ENCODE peak calls at places on chromosomes 16 and 17, in six cellular contexts. One of them, this sample, is unnamed.

GRCh38 chr16:25126820-25127232 is 15.3 kb downstream of the LCMT1 start:
- DNase-seq in foreskin fibroblast: peak
- DNase-seq in SHP77: peak
- DNase-seq in activated CD8-positive, alpha-beta memory T cell treated with anti-CD3 and anti-CD28 coated beads, Interleukin-2, amount 50 U/mL, for 48 hours: peak
- DNase-seq in activated naive CD4-positive, alpha-beta T cell treated with anti-CD3 and anti-CD28 coated beads for 36 hours: peak
- DNase-seq in activated T-cell treated with anti-CD3 and anti-CD28 coated beads, Interleukin-2, amount 50 U/mL, for 72 hours: peak
- DNase-seq in this sample: peak

GRCh38 chr16:88686062-88686438 is 257 bp downstream of the SNAI3 start:
- DNase-seq in foreskin fibroblast: no peak
- DNase-seq in SHP77: no peak
- DNase-seq in activated CD8-positive, alpha-beta memory T cell treated with anti-CD3 and anti-CD28 coated beads, Interleukin-2, amount 50 U/mL, for 48 hours: peak
- DNase-seq in activated naive CD4-positive, alpha-beta T cell treated with anti-CD3 and anti-CD28 coated beads for 36 hours: peak
- DNase-seq in activated T-cell treated with anti-CD3 and anti-CD28 coated beads, Interleukin-2, amount 50 U/mL, for 72 hours: peak
- DNase-seq in this sample: peak

GRCh38 chr17:44775838-44776621 is 17.2 kb downstream of the ADAM11 start:
- DNase-seq in foreskin fibroblast: no peak
- DNase-seq in SHP77: no peak
- DNase-seq in activated CD8-positive, alpha-beta memory T cell treated with anti-CD3 and anti-CD28 coated beads, Interleukin-2, amount 50 U/mL, for 48 hours: no peak
- DNase-seq in activated naive CD4-positive, alpha-beta T cell treated with anti-CD3 and anti-CD28 coated beads for 36 hours: no peak
- DNase-seq in activated T-cell treated with anti-CD3 and anti-CD28 coated beads, Interleukin-2, amount 50 U/mL, for 72 hours: peak
- DNase-seq in this sample: no peak

GRCh38 chr17:7632492-7632894 is 2.6 kb downstream of the SHBG start:
- DNase-seq in foreskin fibroblast: peak
- DNase-seq in SHP77: peak
- DNase-seq in activated CD8-positive, alpha-beta memory T cell treated with anti-CD3 and anti-CD28 coated beads, Interleukin-2, amount 50 U/mL, for 48 hours: no peak
- DNase-seq in activated naive CD4-positive, alpha-beta T cell treated with anti-CD3 and anti-CD28 coated beads for 36 hours: peak
- DNase-seq in activated T-cell treated with anti-CD3 and anti-CD28 coated beads, Interleukin-2, amount 50 U/mL, for 72 hours: peak
- DNase-seq in this sample: peak

GRCh38 chr17:7328840-7329359 is at the start of gene NEURL4:
- DNase-seq in foreskin fibroblast: no peak
- DNase-seq in SHP77: no peak
- DNase-seq in activated CD8-positive, alpha-beta memory T cell treated with anti-CD3 and anti-CD28 coated beads, Interleukin-2, amount 50 U/mL, for 48 hours: no peak
- DNase-seq in activated naive CD4-positive, alpha-beta T cell treated with anti-CD3 and anti-CD28 coated beads for 36 hours: peak
- DNase-seq in activated T-cell treated with anti-CD3 and anti-CD28 coated beads, Interleukin-2, amount 50 U/mL, for 72 hours: no peak
- DNase-seq in this sample: no peak

GRCh38 chr17:4236456-4236855 is 27.3 kb downstream of the ANKFY1 start:
- DNase-seq in foreskin fibroblast: no peak
- DNase-seq in SHP77: no peak
- DNase-seq in activated CD8-positive, alpha-beta memory T cell treated with anti-CD3 and anti-CD28 coated beads, Interleukin-2, amount 50 U/mL, for 48 hours: no peak
- DNase-seq in activated naive CD4-positive, alpha-beta T cell treated with anti-CD3 and anti-CD28 coated beads for 36 hours: no peak
- DNase-seq in activated T-cell treated with anti-CD3 and anti-CD28 coated beads, Interleukin-2, amount 50 U/mL, for 72 hours: no peak
- DNase-seq in this sample: no peak

GRCh38 chr17:47301161-47301560 is 22.6 kb upstream of the EFCAB13 start:
- DNase-seq in foreskin fibroblast: no peak
- DNase-seq in SHP77: no peak
- DNase-seq in activated CD8-positive, alpha-beta memory T cell treated with anti-CD3 and anti-CD28 coated beads, Interleukin-2, amount 50 U/mL, for 48 hours: peak
- DNase-seq in activated naive CD4-positive, alpha-beta T cell treated with anti-CD3 and anti-CD28 coated beads for 36 hours: no peak
- DNase-seq in activated T-cell treated with anti-CD3 and anti-CD28 coated beads, Interleukin-2, amount 50 U/mL, for 72 hours: peak
- DNase-seq in this sample: no peak

GRCh38 chr17:40194821-40195220 is 17.6 kb downstream of the RAPGEFL1 start:
- DNase-seq in foreskin fibroblast: no peak
- DNase-seq in SHP77: no peak
- DNase-seq in activated CD8-positive, alpha-beta memory T cell treated with anti-CD3 and anti-CD28 coated beads, Interleukin-2, amount 50 U/mL, for 48 hours: no peak
- DNase-seq in activated naive CD4-positive, alpha-beta T cell treated with anti-CD3 and anti-CD28 coated beads for 36 hours: no peak
- DNase-seq in activated T-cell treated with anti-CD3 and anti-CD28 coated beads, Interleukin-2, amount 50 U/mL, for 72 hours: no peak
- DNase-seq in this sample: no peak

GRCh38 chr16:85418978-85419491 is 194.1 kb upstream of the GSE1 start:
- DNase-seq in foreskin fibroblast: no peak
- DNase-seq in SHP77: no peak
- DNase-seq in activated CD8-positive, alpha-beta memory T cell treated with anti-CD3 and anti-CD28 coated beads, Interleukin-2, amount 50 U/mL, for 48 hours: no peak
- DNase-seq in activated naive CD4-positive, alpha-beta T cell treated with anti-CD3 and anti-CD28 coated beads for 36 hours: peak
- DNase-seq in activated T-cell treated with anti-CD3 and anti-CD28 coated beads, Interleukin-2, amount 50 U/mL, for 72 hours: no peak
- DNase-seq in this sample: no peak

GRCh38 chr16:71367243-71367976 is 8.9 kb downstream of the CALB2 start:
- DNase-seq in foreskin fibroblast: peak
- DNase-seq in SHP77: peak
- DNase-seq in activated CD8-positive, alpha-beta memory T cell treated with anti-CD3 and anti-CD28 coated beads, Interleukin-2, amount 50 U/mL, for 48 hours: peak
- DNase-seq in activated naive CD4-positive, alpha-beta T cell treated with anti-CD3 and anti-CD28 coated beads for 36 hours: peak
- DNase-seq in activated T-cell treated with anti-CD3 and anti-CD28 coated beads, Interleukin-2, amount 50 U/mL, for 72 hours: peak
- DNase-seq in this sample: peak

GRCh38 chr17:62693616-62694415 is 66.3 kb downstream of the MRC2 start:
- DNase-seq in foreskin fibroblast: no peak
- DNase-seq in SHP77: no peak
- DNase-seq in activated CD8-positive, alpha-beta memory T cell treated with anti-CD3 and anti-CD28 coated beads, Interleukin-2, amount 50 U/mL, for 48 hours: no peak
- DNase-seq in activated naive CD4-positive, alpha-beta T cell treated with anti-CD3 and anti-CD28 coated beads for 36 hours: no peak
- DNase-seq in activated T-cell treated with anti-CD3 and anti-CD28 coated beads, Interleukin-2, amount 50 U/mL, for 72 hours: no peak
- DNase-seq in this sample: no peak

GRCh38 chr16:3999479-3999868 is 116.8 kb downstream of the ADCY9 start:
- DNase-seq in foreskin fibroblast: peak
- DNase-seq in SHP77: no peak
- DNase-seq in activated CD8-positive, alpha-beta memory T cell treated with anti-CD3 and anti-CD28 coated beads, Interleukin-2, amount 50 U/mL, for 48 hours: no peak
- DNase-seq in activated naive CD4-positive, alpha-beta T cell treated with anti-CD3 and anti-CD28 coated beads for 36 hours: no peak
- DNase-seq in activated T-cell treated with anti-CD3 and anti-CD28 coated beads, Interleukin-2, amount 50 U/mL, for 72 hours: no peak
- DNase-seq in this sample: peak

GRCh38 chr17:38425744-38426143 is 2.5 kb upstream of the ARHGAP23 start:
- DNase-seq in foreskin fibroblast: no peak
- DNase-seq in SHP77: no peak
- DNase-seq in activated CD8-positive, alpha-beta memory T cell treated with anti-CD3 and anti-CD28 coated beads, Interleukin-2, amount 50 U/mL, for 48 hours: no peak
- DNase-seq in activated naive CD4-positive, alpha-beta T cell treated with anti-CD3 and anti-CD28 coated beads for 36 hours: no peak
- DNase-seq in activated T-cell treated with anti-CD3 and anti-CD28 coated beads, Interleukin-2, amount 50 U/mL, for 72 hours: no peak
- DNase-seq in this sample: no peak

GRCh38 chr17:28357901-28358197 is 522 bp upstream of the POLDIP2 start:
- DNase-seq in foreskin fibroblast: no peak
- DNase-seq in SHP77: no peak
- DNase-seq in activated CD8-positive, alpha-beta memory T cell treated with anti-CD3 and anti-CD28 coated beads, Interleukin-2, amount 50 U/mL, for 48 hours: no peak
- DNase-seq in activated naive CD4-positive, alpha-beta T cell treated with anti-CD3 and anti-CD28 coated beads for 36 hours: no peak
- DNase-seq in activated T-cell treated with anti-CD3 and anti-CD28 coated beads, Interleukin-2, amount 50 U/mL, for 72 hours: no peak
- DNase-seq in this sample: no peak

GRCh38 chr17:52156576-52156975 is 1.9 kb downstream of the CA10 start:
- DNase-seq in foreskin fibroblast: no peak
- DNase-seq in SHP77: no peak
- DNase-seq in activated CD8-positive, alpha-beta memory T cell treated with anti-CD3 and anti-CD28 coated beads, Interleukin-2, amount 50 U/mL, for 48 hours: no peak
- DNase-seq in activated naive CD4-positive, alpha-beta T cell treated with anti-CD3 and anti-CD28 coated beads for 36 hours: no peak
- DNase-seq in activated T-cell treated with anti-CD3 and anti-CD28 coated beads, Interleukin-2, amount 50 U/mL, for 72 hours: no peak
- DNase-seq in this sample: no peak

GRCh38 chr17:3845361-3845753 is 689 bp downstream of the NCBP3 start:
- DNase-seq in foreskin fibroblast: no peak
- DNase-seq in SHP77: peak
- DNase-seq in activated CD8-positive, alpha-beta memory T cell treated with anti-CD3 and anti-CD28 coated beads, Interleukin-2, amount 50 U/mL, for 48 hours: peak
- DNase-seq in activated naive CD4-positive, alpha-beta T cell treated with anti-CD3 and anti-CD28 coated beads for 36 hours: peak
- DNase-seq in activated T-cell treated with anti-CD3 and anti-CD28 coated beads, Interleukin-2, amount 50 U/mL, for 72 hours: peak
- DNase-seq in this sample: peak

GRCh38 chr16:13866073-13866472 is 53.9 kb upstream of the ERCC4 start:
- DNase-seq in foreskin fibroblast: peak
- DNase-seq in SHP77: peak
- DNase-seq in activated CD8-positive, alpha-beta memory T cell treated with anti-CD3 and anti-CD28 coated beads, Interleukin-2, amount 50 U/mL, for 48 hours: peak
- DNase-seq in activated naive CD4-positive, alpha-beta T cell treated with anti-CD3 and anti-CD28 coated beads for 36 hours: peak
- DNase-seq in activated T-cell treated with anti-CD3 and anti-CD28 coated beads, Interleukin-2, amount 50 U/mL, for 72 hours: peak
- DNase-seq in this sample: peak

GRCh38 chr17:34409352-34409751 is 46.3 kb upstream of the CCL1 start:
- DNase-seq in foreskin fibroblast: no peak
- DNase-seq in SHP77: no peak
- DNase-seq in activated CD8-positive, alpha-beta memory T cell treated with anti-CD3 and anti-CD28 coated beads, Interleukin-2, amount 50 U/mL, for 48 hours: peak
- DNase-seq in activated naive CD4-positive, alpha-beta T cell treated with anti-CD3 and anti-CD28 coated beads for 36 hours: no peak
- DNase-seq in activated T-cell treated with anti-CD3 and anti-CD28 coated beads, Interleukin-2, amount 50 U/mL, for 72 hours: no peak
- DNase-seq in this sample: no peak

GRCh38 chr17:81488276-81488860 is 24.2 kb downstream of the ACTG1 start:
- DNase-seq in foreskin fibroblast: no peak
- DNase-seq in SHP77: no peak
- DNase-seq in activated CD8-positive, alpha-beta memory T cell treated with anti-CD3 and anti-CD28 coated beads, Interleukin-2, amount 50 U/mL, for 48 hours: no peak
- DNase-seq in activated naive CD4-positive, alpha-beta T cell treated with anti-CD3 and anti-CD28 coated beads for 36 hours: peak
- DNase-seq in activated T-cell treated with anti-CD3 and anti-CD28 coated beads, Interleukin-2, amount 50 U/mL, for 72 hours: no peak
- DNase-seq in this sample: no peak

GRCh38 chr17:2059837-2060658 is 5.1 kb downstream of the HIC1 start:
- DNase-seq in foreskin fibroblast: no peak
- DNase-seq in SHP77: no peak
- DNase-seq in activated CD8-positive, alpha-beta memory T cell treated with anti-CD3 and anti-CD28 coated beads, Interleukin-2, amount 50 U/mL, for 48 hours: no peak
- DNase-seq in activated naive CD4-positive, alpha-beta T cell treated with anti-CD3 and anti-CD28 coated beads for 36 hours: no peak
- DNase-seq in activated T-cell treated with anti-CD3 and anti-CD28 coated beads, Interleukin-2, amount 50 U/mL, for 72 hours: no peak
- DNase-seq in this sample: no peak

GRCh38 chr17:82623707-82624106 is 24.5 kb downstream of the WDR45B start:
- DNase-seq in foreskin fibroblast: no peak
- DNase-seq in SHP77: no peak
- DNase-seq in activated CD8-positive, alpha-beta memory T cell treated with anti-CD3 and anti-CD28 coated beads, Interleukin-2, amount 50 U/mL, for 48 hours: no peak
- DNase-seq in activated naive CD4-positive, alpha-beta T cell treated with anti-CD3 and anti-CD28 coated beads for 36 hours: no peak
- DNase-seq in activated T-cell treated with anti-CD3 and anti-CD28 coated beads, Interleukin-2, amount 50 U/mL, for 72 hours: no peak
- DNase-seq in this sample: no peak

GRCh38 chr17:49545007-49545660 is 30.5 kb upstream of the NXPH3 start:
- DNase-seq in foreskin fibroblast: no peak
- DNase-seq in SHP77: no peak
- DNase-seq in activated CD8-positive, alpha-beta memory T cell treated with anti-CD3 and anti-CD28 coated beads, Interleukin-2, amount 50 U/mL, for 48 hours: no peak
- DNase-seq in activated naive CD4-positive, alpha-beta T cell treated with anti-CD3 and anti-CD28 coated beads for 36 hours: no peak
- DNase-seq in activated T-cell treated with anti-CD3 and anti-CD28 coated beads, Interleukin-2, amount 50 U/mL, for 72 hours: no peak
- DNase-seq in this sample: no peak